ENCODE peak calls at places on chromosome 9, in five cellular contexts. T is endodermal cell; N is stimulated activated CD4-positive, alpha-beta T cell treated with anti-CD3 and anti-CD28 coated beads, Interleukin-2, amount 100 ng/mL, for 48 hours; J is AG08396; R is ACHN. I is an unnamed sample.
A peak's percentile ranks its signal among the peaks of the same experiment; 100 is the strongest.

GRCh38 chr9:135989722-135990467 is 28.7 kb upstream of the UBAC1 start:
- DNase-seq in T (no peak), N (no peak), J (no peak), R (no peak), I (no peak)

GRCh38 chr9:75083188-75083976 is 4.6 kb downstream of the NMRK1 start:
- DNase-seq in T (peak; percentile 87), N (no peak), J (no peak), R (no peak), I (no peak)

GRCh38 chr9:91604451-91604850 is 180.8 kb upstream of the NFIL3 start:
- DNase-seq in T (no peak), N (no peak), J (no peak), R (no peak), I (no peak)

GRCh38 chr9:107131108-107131799 is 151.8 kb upstream of the RAD23B start:
- DNase-seq in T (peak; percentile 87), N (no peak), J (no peak), R (no peak), I (no peak)

GRCh38 chr9:110536802-110537201 is 42.7 kb downstream of the SVEP1 start:
- DNase-seq in T (no peak), N (no peak), J (no peak), R (no peak), I (no peak)

GRCh38 chr9:33165263-33166151 is 1.6 kb downstream of the B4GALT1 start:
- DNase-seq in T (peak; percentile 56), N (no peak), J (no peak), R (peak; percentile 32), I (no peak)

GRCh38 chr9:27337833-27338526 is 41.0 kb upstream of the EQTN start:
- DNase-seq in T (no peak), N (no peak), J (no peak), R (no peak), I (no peak)

GRCh38 chr9:134225186-134225585 is 60.8 kb upstream of the RNU6ATAC start:
- DNase-seq in T (no peak), N (no peak), J (no peak), R (no peak), I (no peak)

GRCh38 chr9:112570731-112571167 is 84.1 kb downstream of the KIAA1958 start:
- DNase-seq in T (no peak), N (no peak), J (no peak), R (no peak), I (no peak)

GRCh38 chr9:105864248-105864898 is 170.0 kb downstream of the TMEM38B start:
- DNase-seq in T (no peak), N (no peak), J (no peak), R (no peak), I (no peak)

GRCh38 chr9:79687131-79687447 is 115.3 kb downstream of the TLE4 start:
- DNase-seq in T (no peak), N (no peak), J (no peak), R (no peak), I (no peak)

GRCh38 chr9:125486576-125486975 is 220.4 kb downstream of the MAPKAP1 start:
- DNase-seq in T (no peak), N (no peak), J (no peak), R (no peak), I (no peak)

GRCh38 chr9:99085949-99086948 is 18.7 kb upstream of the TGFBR1 start:
- DNase-seq in T (no peak), N (no peak), J (peak; percentile 77), R (no peak), I (peak; percentile 30)

GRCh38 chr9:136560586-136560985 is 14.7 kb upstream of the NOTCH1 start:
- DNase-seq in T (no peak), N (no peak), J (no peak), R (no peak), I (no peak)

GRCh38 chr9:78919701-78920100 is 622.8 kb downstream of the PSAT1 start:
- DNase-seq in T (no peak), N (no peak), J (no peak), R (no peak), I (no peak)

GRCh38 chr9:38682713-38683112 is 37.2 kb downstream of the FAM240B start:
- DNase-seq in T (peak; percentile 61), N (no peak), J (peak; percentile 11), R (peak; percentile 71), I (peak; percentile 42)

GRCh38 chr9:134869554-134870310 is 10.9 kb upstream of the FCN2 start:
- DNase-seq in T (no peak), N (no peak), J (no peak), R (no peak), I (no peak)

GRCh38 chr9:122264360-122265264 is at the start of the genes MRRF and RBM18:
- DNase-seq in T (peak; percentile 98), N (peak; percentile 88), J (peak; percentile 94), R (peak; percentile 87), I (peak; percentile 95)

GRCh38 chr9:104774132-104774531 is 10.2 kb downstream of the NIPSNAP3B start:
- DNase-seq in T (no peak), N (no peak), J (no peak), R (no peak), I (no peak)

GRCh38 chr9:16960084-16960483 is 89.6 kb upstream of the BNC2 start:
- DNase-seq in T (no peak), N (no peak), J (no peak), R (no peak), I (peak; percentile 21)

GRCh38 chr9:18297532-18297872 is 176.5 kb upstream of the ADAMTSL1 start:
- DNase-seq in T (peak; percentile 72), N (no peak), J (no peak), R (no peak), I (no peak)

GRCh38 chr9:33109097-33109496 is 32.6 kb upstream of the SMU1 start:
- DNase-seq in T (peak; percentile 31), N (no peak), J (no peak), R (no peak), I (no peak)

GRCh38 chr9:20297646-20298084 is 324.6 kb downstream of the MLLT3 start:
- DNase-seq in T (no peak), N (no peak), J (peak; percentile 55), R (no peak), I (no peak)

GRCh38 chr9:126658964-126659555 is 45.3 kb downstream of the LMX1B start:
- DNase-seq in T (no peak), N (no peak), J (no peak), R (no peak), I (no peak)

GRCh38 chr9:13575558-13575957 is 296.1 kb upstream of the MPDZ start:
- DNase-seq in T (no peak), N (no peak), J (no peak), R (no peak), I (no peak)

GRCh38 chr9:130172858-130173461 is 756 bp downstream of the NCS1 start:
- DNase-seq in T (peak; percentile 71), N (no peak), J (peak; percentile 76), R (peak; percentile 36), I (no peak)